ENCODE peak calls at places on chromosomes 16 and 17, in six cellular contexts. D, Z, J, U, H and F are unnamed samples.

GRCh38 chr17:46764335-46764708 is 54.2 kb downstream of the WNT3 start:
- DNase-seq in Z (no peak), J (no peak), D (no peak), H (no peak), U (no peak), F (no peak)

GRCh38 chr16:4909825-4910224 is 27.1 kb downstream of the PPL start:
- DNase-seq in J (no peak), H (no peak), U (no peak), Z (no peak), D (no peak), F (peak; percentile 25)

GRCh38 chr17:27158390-27158789 is 135.5 kb upstream of the WSB1 start:
- DNase-seq in U (no peak), D (no peak), J (no peak), H (no peak), Z (no peak), F (no peak)

GRCh38 chr16:2473999-2474876 is 689 bp upstream of the TBC1D24 start:
- DNase-seq in U (no peak), Z (peak; percentile 44), D (peak; percentile 56), H (no peak), J (peak; percentile 60), F (peak; percentile 74)

GRCh38 chr17:37532751-37533150 is 43.1 kb downstream of the DUSP14 start:
- DNase-seq in H (no peak), J (no peak), U (no peak), Z (no peak), D (no peak), F (no peak)

GRCh38 chr16:48542020-48542473 is 67.9 kb downstream of the N4BP1 start:
- DNase-seq in Z (peak; percentile 49), J (no peak), U (no peak), D (peak; percentile 66), H (no peak), F (peak; percentile 69)

GRCh38 chr17:48596735-48597491 is 3.3 kb upstream of the HOXB5 start:
- DNase-seq in U (no peak), H (no peak), J (no peak), Z (no peak), D (no peak), F (no peak)

GRCh38 chr17:80432961-80433550 is 18.1 kb downstream of the ENDOV start:
- DNase-seq in J (no peak), D (no peak), U (no peak), H (no peak), Z (no peak), F (no peak)

GRCh38 chr17:48597775-48598631 is 4.4 kb upstream of the HOXB5 start:
- DNase-seq in H (no peak), J (no peak), Z (peak; percentile 65), U (no peak), D (no peak), F (peak; percentile 38)

GRCh38 chr17:7623661-7624060 is 4.0 kb downstream of the SAT2 start:
- DNase-seq in J (no peak), U (no peak), Z (no peak), H (no peak), D (no peak), F (no peak)

GRCh38 chr16:4377573-4378146 is 6.0 kb downstream of the VASN start:
- DNase-seq in J (no peak), Z (no peak), U (no peak), D (no peak), H (no peak), F (no peak)

GRCh38 chr17:5138616-5139453 is 23.0 kb downstream of the USP6 start:
- DNase-seq in U (no peak), D (no peak), J (no peak), Z (no peak), H (no peak), F (no peak)
- TF ChIP-seq MYC in U (no peak), D (no peak), J (no peak), Z (no peak), H (no peak), F (no peak)

GRCh38 chr17:78142113-78142861 is 3.9 kb upstream of the C17orf99 start:
- DNase-seq in J (peak; percentile 45), U (no peak), D (peak; percentile 87), Z (no peak), H (peak; percentile 65), F (no peak)

GRCh38 chr17:78146471-78146869 is 285 bp downstream of the C17orf99 start:
- DNase-seq in U (no peak), H (no peak), J (peak; percentile 27), D (no peak), Z (no peak), F (no peak)

GRCh38 chr17:78144736-78145641 is 1.2 kb upstream of the C17orf99 start:
- DNase-seq in U (no peak), D (peak; percentile 44), Z (no peak), J (no peak), H (no peak), F (no peak)

GRCh38 chr17:78143214-78144145 is 2.7 kb upstream of the C17orf99 start:
- DNase-seq in J (no peak), D (no peak), H (no peak), U (no peak), Z (no peak), F (no peak)

GRCh38 chr17:78144146-78144719 is 2.0 kb upstream of the C17orf99 start:
- DNase-seq in U (no peak), H (no peak), J (peak; percentile 37), Z (peak; percentile 79), D (peak; percentile 77), F (peak; percentile 73)
- TF ChIP-seq MYC in U (no peak), H (peak; percentile 47), J (no peak), Z (no peak), D (no peak), F (no peak)

GRCh38 chr16:51276335-51276734 is 125.3 kb upstream of the SALL1 start:
- DNase-seq in H (no peak), J (no peak), U (no peak), D (no peak), Z (no peak), F (no peak)
- TF ChIP-seq MYC in H (no peak), J (no peak), U (no peak), D (no peak), Z (no peak), F (no peak)

GRCh38 chr17:32299579-32300158 is 34.0 kb downstream of the RHBDL3 start:
- DNase-seq in D (no peak), H (no peak), U (no peak), Z (no peak), J (no peak), F (no peak)

GRCh38 chr17:32297424-32297823 is 31.8 kb downstream of the RHBDL3 start:
- DNase-seq in J (no peak), U (no peak), D (no peak), Z (no peak), H (no peak), F (no peak)

GRCh38 chr17:32297860-32298259 is 32.2 kb downstream of the RHBDL3 start:
- DNase-seq in H (no peak), U (no peak), D (no peak), Z (no peak), J (no peak), F (no peak)

GRCh38 chr17:32298721-32299578 is 33.3 kb downstream of the RHBDL3 start:
- DNase-seq in J (no peak), H (no peak), U (no peak), Z (no peak), D (no peak), F (no peak)

GRCh38 chr17:32298298-32298697 is 32.7 kb downstream of the RHBDL3 start:
- DNase-seq in J (no peak), Z (no peak), H (no peak), U (no peak), D (peak; percentile 23), F (no peak)
- TF ChIP-seq MYC in J (no peak), Z (no peak), H (no peak), U (no peak), D (no peak), F (no peak)

GRCh38 chr17:41394254-41395016 is 3.0 kb downstream of the KRT31 start:
- DNase-seq in D (no peak), H (no peak), Z (no peak), J (no peak), U (no peak), F (no peak)
- TF ChIP-seq MYC in D (no peak), H (no peak), Z (no peak), J (no peak), U (no peak), F (no peak)